ENCODE peak calls at places on chromosomes 7 and 10, in five cellular contexts. W is body of pancreas, T is suprapubic skin, N is OCI-LY7, Q is esophagus squamous epithelium. U is an unnamed sample.

GRCh38 chr10:29828440-29828894 is 193.7 kb upstream of the SVIL start:
- DNase-seq in T (no peak), N (no peak), Q (no peak), W (no peak), U (no peak)

GRCh38 chr10:102615361-102615760 is 28.9 kb upstream of the TRIM8 start:
- DNase-seq in Q (no peak), W (no peak), T (no peak), N (peak; percentile 44), U (no peak)

GRCh38 chr10:132360766-132361447 is 28.9 kb downstream of the LRRC27 start:
- DNase-seq in T (peak; percentile 49), N (peak; percentile 15), W (no peak), Q (no peak), U (no peak)

GRCh38 chr10:111018021-111018420 is 58.8 kb upstream of the ADRA2A start:
- DNase-seq in W (no peak), T (no peak), N (no peak), Q (no peak), U (no peak)

GRCh38 chr7:156604836-156605695 is 35.5 kb upstream of the RNF32 start:
- DNase-seq in Q (no peak), T (no peak), W (no peak), N (no peak), U (no peak)

GRCh38 chr7:46315891-46316290 is 394.8 kb upstream of the IGFBP3 start:
- DNase-seq in T (no peak), N (no peak), Q (no peak), W (no peak), U (no peak)

GRCh38 chr7:95986136-95986535 is 213.8 kb downstream of the DYNC1I1 start:
- DNase-seq in W (no peak), T (no peak), N (no peak), Q (no peak), U (no peak)

GRCh38 chr10:112262556-112262955 is 20.6 kb upstream of the TECTB start:
- DNase-seq in T (no peak), Q (no peak), W (no peak), N (no peak), U (no peak)

GRCh38 chr7:149846021-149846420 is 7.8 kb downstream of the ZNF862 start:
- DNase-seq in N (no peak), W (no peak), Q (no peak), T (peak; percentile 46), U (no peak)

GRCh38 chr7:2619120-2619519 is 12.7 kb upstream of the TTYH3 start:
- DNase-seq in W (no peak), Q (no peak), N (no peak), T (no peak), U (no peak)

GRCh38 chr10:14574291-14574690 is 200.4 kb downstream of the FAM107B start:
- DNase-seq in T (no peak), W (no peak), N (no peak), Q (no peak), U (no peak)

GRCh38 chr10:93894516-93895378 is 969 bp downstream of the SLC35G1 start:
- DNase-seq in Q (no peak), N (peak; percentile 16), W (no peak), T (no peak), U (no peak)

GRCh38 chr7:74320645-74321178 is 31.5 kb downstream of the CLIP2 start:
- DNase-seq in T (no peak), W (no peak), N (no peak), Q (no peak), U (no peak)

GRCh38 chr7:140899883-140900282 is 24.8 kb downstream of the BRAF start:
- DNase-seq in N (no peak), Q (no peak), T (no peak), W (no peak), U (no peak)

GRCh38 chr7:89053130-89053529 is 257.6 kb upstream of the TEX47 start:
- DNase-seq in T (no peak), Q (no peak), N (no peak), W (no peak), U (no peak)

DNA sequence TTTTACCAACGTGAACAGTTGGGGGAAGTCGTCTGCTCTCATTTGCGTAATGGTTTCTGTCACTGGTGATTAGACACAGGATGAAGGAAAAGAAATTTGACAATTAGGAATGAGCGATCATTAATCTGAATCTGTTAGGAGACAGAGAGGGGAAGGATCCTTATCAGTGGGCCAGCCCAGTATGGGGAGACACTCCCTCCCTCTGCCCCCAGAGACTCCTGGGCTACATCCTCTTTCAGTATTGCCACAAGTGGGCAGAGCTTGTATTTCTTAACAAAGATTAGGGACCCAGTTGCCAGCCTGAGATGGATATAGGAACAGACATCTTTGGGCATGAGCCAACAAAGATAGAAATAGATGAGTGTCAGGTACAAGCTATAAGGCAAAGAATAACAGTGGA is 15.5 kb downstream of the HIF1AN start:
- DNase-seq in Q (no peak), N (no peak), W (no peak), T (no peak), U (no peak)
- H3K36me3 ChIP-seq in Q (peaks cover 6% of the 10 kb centered on the region), N (peaks cover 64% of the 10 kb centered on the region), W (peaks cover 9% of the 10 kb centered on the region), T (peaks cover 51% of the 10 kb centered on the region), U (peaks cover 29% of the 10 kb centered on the region)

GRCh38 chr7:100706672-100707311 is 871 bp downstream of the POP7 start:
- DNase-seq in W (no peak), T (no peak), Q (no peak), N (no peak), U (no peak)
- H3K27ac ChIP-seq in W (peak overlapping the region; percentile 81), T (peak overlapping the region; percentile 94), Q (peak overlapping the region; percentile 92), N (peak overlapping the region; percentile 88), U (peak overlapping the region; percentile 59)

GRCh38 chr7:151123485-151124204 is 37.4 kb downstream of the AGAP3 start:
- DNase-seq in N (peak; percentile 79), W (peak; percentile 88), Q (peak; percentile 17), T (peak; percentile 87), U (no peak)

GRCh38 chr7:151124205-151124880 is 38.1 kb downstream of the AGAP3 start:
- DNase-seq in W (no peak), N (no peak), Q (no peak), T (no peak), U (no peak)

GRCh38 chr7:151121380-151122170 is 35.3 kb downstream of the AGAP3 start:
- DNase-seq in Q (no peak), W (no peak), N (no peak), T (no peak), U (no peak)

GRCh38 chr7:151122276-151122675 is 36.0 kb downstream of the AGAP3 start:
- DNase-seq in T (no peak), Q (no peak), W (no peak), N (no peak), U (no peak)

GRCh38 chr7:151122794-151123484 is 36.7 kb downstream of the AGAP3 start:
- DNase-seq in N (no peak), W (no peak), T (no peak), Q (no peak), U (no peak)
- H3K4me1 ChIP-seq in N (no peaks in the 10 kb centered on the region), W (peaks cover 6% of the 10 kb centered on the region), T (peaks cover 35% of the 10 kb centered on the region), Q (peaks cover 41% of the 10 kb centered on the region), U (no peaks in the 10 kb centered on the region)

GRCh38 chr10:73774637-73775036 is 7.2 kb upstream of the CHCHD1 start:
- DNase-seq in T (no peak), W (no peak), Q (no peak), N (peak; percentile 53), U (no peak)

GRCh38 chr10:73771722-73772279 is 10.0 kb upstream of the CHCHD1 start:
- DNase-seq in N (peak; percentile 64), W (peak; percentile 87), T (no peak), Q (no peak), U (no peak)

GRCh38 chr10:73772280-73773151 is 9.3 kb upstream of the CHCHD1 start:
- DNase-seq in W (peak; percentile 89), T (peak; percentile 93), Q (peak; percentile 37), N (peak; percentile 82), U (peak; percentile 87)

GRCh38 chr10:73769396-73769795 is 12.5 kb upstream of the CHCHD1 start:
- DNase-seq in T (no peak), N (no peak), W (no peak), Q (no peak), U (no peak)

DNA sequence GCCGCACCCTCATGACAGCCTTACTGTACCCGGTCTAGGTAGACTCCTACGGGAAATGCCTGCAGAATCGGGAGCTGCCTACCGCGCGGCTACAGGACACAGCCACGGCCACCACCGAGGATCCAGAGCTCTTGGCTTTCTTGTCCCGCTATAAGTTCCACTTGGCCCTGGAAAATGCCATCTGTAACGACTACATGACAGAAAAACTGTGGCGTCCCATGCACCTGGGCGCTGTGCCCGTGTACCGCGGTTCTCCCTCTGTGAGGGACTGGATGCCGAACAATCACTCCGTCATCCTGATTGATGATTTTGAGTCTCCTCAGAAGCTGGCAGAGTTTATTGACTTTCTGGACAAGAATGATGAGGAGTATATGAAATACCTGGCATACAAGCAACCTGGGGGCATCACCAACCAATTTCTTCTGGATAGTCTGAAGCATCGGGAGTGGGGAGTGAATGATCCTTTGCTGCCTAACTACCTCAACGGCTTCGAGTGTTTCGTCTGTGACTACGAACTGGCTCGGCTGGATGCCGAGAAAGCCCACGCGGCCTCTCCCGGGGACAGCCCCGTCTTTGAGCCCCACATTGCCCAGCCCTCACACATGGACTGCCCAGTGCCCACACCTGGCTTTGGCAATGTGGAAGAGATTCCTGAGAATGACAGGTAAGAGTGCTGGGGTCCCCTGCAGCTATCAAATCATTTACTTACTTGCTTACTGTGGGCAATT is 8.5 kb upstream of the CHCHD1 start:
- DNase-seq in W (no peak), Q (no peak), N (peak; percentile 34), T (no peak), U (no peak)
- H3K36me3 ChIP-seq in W (peaks cover 9% of the 10 kb centered on the region), Q (peaks cover 18% of the 10 kb centered on the region), N (peaks cover 81% of the 10 kb centered on the region), T (peaks cover 51% of the 10 kb centered on the region), U (peaks cover 70% of the 10 kb centered on the region)

GRCh38 chr7:7166318-7166717 is 16.0 kb upstream of the C1GALT1 start:
- DNase-seq in W (no peak), Q (no peak), N (no peak), T (no peak), U (no peak)

GRCh38 chr7:7159063-7159645 is 23.2 kb upstream of the C1GALT1 start:
- DNase-seq in T (no peak), W (no peak), N (peak; percentile 8), Q (no peak), U (no peak)

GRCh38 chr7:7169296-7169695 is 13.0 kb upstream of the C1GALT1 start:
- DNase-seq in N (no peak), Q (no peak), W (no peak), T (no peak), U (no peak)

GRCh38 chr7:7165372-7165771 is 17.0 kb upstream of the C1GALT1 start:
- DNase-seq in N (no peak), W (no peak), Q (no peak), T (no peak), U (no peak)

GRCh38 chr7:7164590-7164989 is 17.8 kb upstream of the C1GALT1 start:
- DNase-seq in W (peak; percentile 80), Q (no peak), N (no peak), T (no peak), U (no peak)
- H3K27ac ChIP-seq in W (peak overlapping the region; percentile 20), Q (no peak overlapping the region), N (no peak overlapping the region), T (no peak overlapping the region), U (no peak overlapping the region)

DNA sequence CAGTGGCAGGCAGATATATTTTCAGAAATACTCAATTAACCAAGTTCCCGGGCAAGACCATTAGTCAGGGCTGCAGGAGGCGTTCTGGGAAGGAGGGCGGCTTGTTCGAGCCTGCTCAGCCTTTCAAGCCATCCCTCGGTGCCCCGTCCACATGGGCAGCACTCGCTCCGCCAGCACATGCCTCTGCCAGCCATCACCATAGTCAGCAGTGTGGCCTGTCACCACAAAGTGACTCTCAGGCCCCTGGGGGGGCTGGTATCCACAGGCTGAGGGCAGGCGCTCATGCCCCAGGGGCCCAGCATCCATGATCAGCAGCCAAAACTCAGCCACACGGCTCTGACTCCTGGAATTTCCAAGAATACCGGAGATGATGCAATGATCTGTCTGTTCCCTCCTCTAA is 81.9 kb downstream of the CHST15 start:
- DNase-seq in N (no peak), Q (no peak), T (no peak), W (no peak), U (no peak)
- H3K4me1 ChIP-seq in N (no peaks in the 10 kb centered on the region), Q (peaks cover 15% of the 10 kb centered on the region), T (no peaks in the 10 kb centered on the region), W (no peaks in the 10 kb centered on the region), U (peaks cover 7% of the 10 kb centered on the region)